ENCODE peak calls at places on chromosomes 2 and 18, in four cellular contexts. One of them, this sample, is unnamed.

GRCh38 chr2:215171826-215172225 is 33.4 kb upstream of the ABCA12 start:
- DNase-seq in AG04450: no peak
- DNase-seq in IMR-90: no peak
- DNase-seq in HFF-Myc: no peak
- DNase-seq in this sample: no peak

GRCh38 chr2:230944123-230944653 is 19.1 kb upstream of the GPR55 start:
- DNase-seq in AG04450: no peak
- DNase-seq in HFF-Myc: no peak
- DNase-seq in IMR-90: no peak
- DNase-seq in this sample: no peak

GRCh38 chr2:205835982-205836381 is 153.7 kb downstream of the NRP2 start:
- DNase-seq in HFF-Myc: no peak
- DNase-seq in AG04450: no peak
- DNase-seq in IMR-90: no peak
- DNase-seq in this sample: no peak

GRCh38 chr2:36568533-36569246 is 29.3 kb downstream of the FEZ2 start:
- DNase-seq in IMR-90: peak
- DNase-seq in AG04450: no peak
- DNase-seq in HFF-Myc: peak
- DNase-seq in this sample: no peak

GRCh38 chr2:108304975-108305374 is 16.3 kb downstream of the SULT1C2 start:
- DNase-seq in AG04450: no peak
- DNase-seq in HFF-Myc: no peak
- DNase-seq in IMR-90: no peak
- DNase-seq in this sample: no peak

GRCh38 chr2:39567507-39567906 is 98.2 kb upstream of the TMEM178A start:
- DNase-seq in IMR-90: peak
- DNase-seq in HFF-Myc: no peak
- DNase-seq in AG04450: no peak
- DNase-seq in this sample: peak

GRCh38 chr2:44753552-44754285 is 187.8 kb upstream of the SIX3 start:
- DNase-seq in AG04450: no peak
- DNase-seq in HFF-Myc: peak
- DNase-seq in IMR-90: no peak
- DNase-seq in this sample: peak

GRCh38 chr18:58140366-58141325 is 96.6 kb downstream of the NEDD4L start:
- DNase-seq in AG04450: no peak
- DNase-seq in IMR-90: no peak
- DNase-seq in HFF-Myc: no peak
- DNase-seq in this sample: no peak

GRCh38 chr2:125684932-125685331 is 971.0 kb upstream of the GYPC start:
- DNase-seq in AG04450: no peak
- DNase-seq in IMR-90: no peak
- DNase-seq in HFF-Myc: no peak
- DNase-seq in this sample: no peak

GRCh38 chr18:48228301-48228715 is 180.9 kb downstream of the ZBTB7C start:
- DNase-seq in AG04450: no peak
- DNase-seq in HFF-Myc: no peak
- DNase-seq in IMR-90: no peak
- DNase-seq in this sample: no peak

GRCh38 chr18:46333371-46334199 is 229.4 kb downstream of the HAUS1 start:
- DNase-seq in AG04450: no peak
- DNase-seq in HFF-Myc: no peak
- DNase-seq in IMR-90: no peak
- DNase-seq in this sample: no peak

DNA sequence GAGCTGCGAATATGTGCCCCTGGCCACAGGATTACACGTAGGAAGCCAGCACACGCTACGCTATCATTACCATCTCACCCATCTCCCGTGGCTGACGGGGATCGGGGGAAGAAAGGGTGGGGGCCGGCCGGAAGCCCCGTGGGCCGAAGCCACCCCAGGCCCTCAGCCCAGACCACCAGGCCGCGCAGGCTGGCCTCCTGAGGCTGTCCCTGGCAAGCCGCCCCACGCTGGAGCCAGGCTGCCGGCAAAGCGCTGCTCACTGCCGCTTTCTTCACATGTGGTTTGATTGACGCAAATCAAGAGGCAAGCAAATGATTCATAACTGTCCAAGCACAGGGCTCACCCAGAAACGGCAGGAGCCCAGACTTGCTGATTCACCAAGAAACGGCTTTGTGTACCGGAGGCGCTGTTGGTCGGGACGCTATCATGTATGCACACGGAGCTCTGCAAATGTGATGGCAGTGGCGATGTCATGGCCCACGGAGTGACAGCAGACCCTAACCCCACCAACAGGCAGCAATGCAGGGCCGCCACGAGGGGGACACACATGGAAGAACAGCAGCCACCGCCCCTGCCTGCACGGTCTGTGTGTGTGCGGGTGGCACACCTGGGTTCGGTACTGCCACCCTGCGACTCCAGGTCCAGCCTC is 125.7 kb downstream of the HDAC4 start:
- DNase-seq in HFF-Myc: peak
- DNase-seq in AG04450: peak
- DNase-seq in IMR-90: peak
- DNase-seq in this sample: peak
- H3K4me3 ChIP-seq in HFF-Myc: peak
- H3K4me3 ChIP-seq in AG04450: peak
- H3K4me3 ChIP-seq in IMR-90: no peak
- H3K4me3 ChIP-seq in this sample: no peak

GRCh38 chr2:127275789-127276188 is 18.2 kb downstream of the ERCC3 start:
- DNase-seq in IMR-90: no peak
- DNase-seq in HFF-Myc: no peak
- DNase-seq in AG04450: no peak
- DNase-seq in this sample: no peak

GRCh38 chr2:127275356-127275755 is 18.6 kb downstream of the ERCC3 start:
- DNase-seq in HFF-Myc: no peak
- DNase-seq in AG04450: no peak
- DNase-seq in IMR-90: no peak
- DNase-seq in this sample: no peak

DNA sequence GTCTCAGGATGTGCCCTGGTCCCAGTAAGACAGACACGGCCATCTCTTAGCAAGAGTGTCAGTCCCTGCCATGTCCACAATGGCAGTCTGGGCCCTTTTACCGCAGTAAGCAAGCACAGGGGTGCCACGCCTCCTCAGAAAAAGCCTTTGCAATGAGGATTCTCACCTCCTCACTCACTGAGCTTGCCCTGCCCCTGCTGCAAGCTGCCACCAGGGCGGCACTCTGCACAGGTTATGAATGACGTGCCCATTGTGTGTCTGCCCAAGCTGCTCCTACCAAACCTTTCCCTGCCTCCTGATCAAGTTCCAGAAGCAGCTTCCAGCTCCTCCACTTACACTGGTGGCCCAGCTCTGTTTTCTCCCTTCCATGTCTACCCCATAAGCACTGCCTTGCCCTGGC is 23.3 kb downstream of the ERCC3 start:
- DNase-seq in HFF-Myc: no peak
- DNase-seq in AG04450: no peak
- DNase-seq in IMR-90: no peak
- DNase-seq in this sample: no peak
- TF ChIP-seq CTCF in HFF-Myc: no peak
- TF ChIP-seq CTCF in AG04450: no peak
- TF ChIP-seq CTCF in IMR-90: no peak
- TF ChIP-seq CTCF in this sample: no peak

DNA sequence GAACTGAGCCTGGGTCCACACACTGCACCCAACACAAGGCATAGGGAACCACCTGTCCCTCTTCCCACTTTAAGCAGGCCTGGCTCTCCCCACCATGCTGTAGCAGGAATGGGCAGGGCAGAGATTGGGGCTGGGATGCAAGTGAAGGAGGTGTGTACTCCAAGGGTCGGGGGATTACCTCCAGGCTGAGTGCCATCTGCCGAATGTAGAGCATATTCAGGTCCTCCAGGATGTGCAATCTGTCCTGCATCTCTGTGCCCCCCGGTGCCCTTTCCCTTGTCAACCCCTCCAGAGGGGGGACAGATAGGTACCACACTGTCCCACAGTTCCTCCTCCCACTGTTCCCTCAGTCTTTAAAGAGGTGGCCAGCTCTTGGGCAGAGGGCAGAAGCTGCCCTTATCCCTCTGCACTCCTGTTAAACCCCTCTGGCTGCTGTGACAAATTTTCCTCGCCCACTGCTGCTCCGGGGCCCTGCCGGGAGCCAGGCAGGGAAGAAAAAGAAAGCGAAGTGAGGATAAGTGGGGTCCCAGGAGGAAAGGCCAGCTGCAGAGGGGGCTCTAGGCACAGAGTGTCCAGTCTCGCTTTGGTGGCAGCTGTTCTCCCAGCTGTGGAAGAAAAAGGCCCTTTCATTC is 2.2 kb downstream of the RTKN start:
- DNase-seq in IMR-90: no peak
- DNase-seq in AG04450: no peak
- DNase-seq in HFF-Myc: no peak
- DNase-seq in this sample: no peak
- H3K4me3 ChIP-seq in IMR-90: peak
- H3K4me3 ChIP-seq in AG04450: peak
- H3K4me3 ChIP-seq in HFF-Myc: peak
- H3K4me3 ChIP-seq in this sample: peak

GRCh38 chr2:240130393-240131195 is 5.5 kb downstream of the COPS9 start:
- DNase-seq in AG04450: no peak
- DNase-seq in IMR-90: no peak
- DNase-seq in HFF-Myc: no peak
- DNase-seq in this sample: no peak

GRCh38 chr2:240131296-240131695 is 4.8 kb downstream of the COPS9 start:
- DNase-seq in IMR-90: no peak
- DNase-seq in AG04450: no peak
- DNase-seq in HFF-Myc: no peak
- DNase-seq in this sample: no peak

GRCh38 chr2:240133401-240133800 is 2.7 kb downstream of the COPS9 start:
- DNase-seq in IMR-90: no peak
- DNase-seq in AG04450: no peak
- DNase-seq in HFF-Myc: no peak
- DNase-seq in this sample: no peak

GRCh38 chr2:240132651-240132980 is 3.5 kb downstream of the COPS9 start:
- DNase-seq in AG04450: no peak
- DNase-seq in HFF-Myc: no peak
- DNase-seq in IMR-90: no peak
- DNase-seq in this sample: no peak

GRCh38 chr2:240131941-240132650 is 4.0 kb downstream of the COPS9 start:
- DNase-seq in IMR-90: no peak
- DNase-seq in HFF-Myc: no peak
- DNase-seq in AG04450: no peak
- DNase-seq in this sample: no peak
- TF ChIP-seq CTCF in IMR-90: peak
- TF ChIP-seq CTCF in HFF-Myc: peak
- TF ChIP-seq CTCF in AG04450: peak
- TF ChIP-seq CTCF in this sample: no peak

GRCh38 chr2:113278073-113278811 is 479 bp downstream of the PAX8 start:
- DNase-seq in IMR-90: no peak
- DNase-seq in AG04450: no peak
- DNase-seq in HFF-Myc: no peak
- DNase-seq in this sample: no peak
- H3K4me3 ChIP-seq in IMR-90: no peak
- H3K4me3 ChIP-seq in AG04450: no peak
- H3K4me3 ChIP-seq in HFF-Myc: no peak
- H3K4me3 ChIP-seq in this sample: peak

GRCh38 chr2:17830053-17831034 is 14.1 kb downstream of the MSGN1 start:
- DNase-seq in IMR-90: peak
- DNase-seq in AG04450: peak
- DNase-seq in HFF-Myc: peak
- DNase-seq in this sample: peak
- TF ChIP-seq CTCF in IMR-90: peak
- TF ChIP-seq CTCF in AG04450: peak
- TF ChIP-seq CTCF in HFF-Myc: peak
- TF ChIP-seq CTCF in this sample: peak

GRCh38 chr18:49863769-49864615 is 50.7 kb upstream of the ACAA2 start:
- DNase-seq in IMR-90: no peak
- DNase-seq in HFF-Myc: no peak
- DNase-seq in AG04450: no peak
- DNase-seq in this sample: no peak
- H3K4me3 ChIP-seq in IMR-90: no peak
- H3K4me3 ChIP-seq in HFF-Myc: no peak
- H3K4me3 ChIP-seq in AG04450: no peak
- H3K4me3 ChIP-seq in this sample: no peak

This sample was measured in astrocyte of the cerebellum.